ENCODE peak calls at places on chromosomes 11 and 22, in ten cellular contexts. One of them, this sample, is unnamed.

GRCh38 chr11:90113541-90113940 is 20.9 kb upstream of the NAALAD2 start:
- DNase-seq in skeletal muscle cell: no peak
- DNase-seq in RWPE1: no peak
- DNase-seq in mucosa of descending colon: no peak
- DNase-seq in activated CD8-positive, alpha-beta memory T cell treated with anti-CD3 and anti-CD28 coated beads, Interleukin-2, amount 10 ng/mL, durations not matched to agents 7 days and 5 days: no peak
- DNase-seq in T-helper 1 cell: no peak
- DNase-seq in GM06990: no peak
- DNase-seq in T-helper 2 cell: no peak
- DNase-seq in CD8-positive, alpha-beta memory T cell: no peak
- DNase-seq in pulmonary artery endothelial cell: no peak
- DNase-seq in this sample: no peak

GRCh38 chr11:60305906-60306619 is 21.0 kb upstream of the MS4A6E start:
- DNase-seq in skeletal muscle cell: no peak
- DNase-seq in RWPE1: peak
- DNase-seq in mucosa of descending colon: no peak
- DNase-seq in activated CD8-positive, alpha-beta memory T cell treated with anti-CD3 and anti-CD28 coated beads, Interleukin-2, amount 10 ng/mL, durations not matched to agents 7 days and 5 days: no peak
- DNase-seq in T-helper 1 cell: no peak
- DNase-seq in GM06990: no peak
- DNase-seq in T-helper 2 cell: no peak
- DNase-seq in CD8-positive, alpha-beta memory T cell: no peak
- DNase-seq in pulmonary artery endothelial cell: no peak
- DNase-seq in this sample: no peak

GRCh38 chr22:22228421-22228820 is 16.2 kb upstream of the VPREB1 start:
- DNase-seq in skeletal muscle cell: no peak
- DNase-seq in RWPE1: no peak
- DNase-seq in mucosa of descending colon: no peak
- DNase-seq in activated CD8-positive, alpha-beta memory T cell treated with anti-CD3 and anti-CD28 coated beads, Interleukin-2, amount 10 ng/mL, durations not matched to agents 7 days and 5 days: no peak
- DNase-seq in T-helper 1 cell: no peak
- DNase-seq in GM06990: no peak
- DNase-seq in T-helper 2 cell: no peak
- DNase-seq in CD8-positive, alpha-beta memory T cell: no peak
- DNase-seq in pulmonary artery endothelial cell: no peak
- DNase-seq in this sample: no peak

GRCh38 chr22:49212002-49212401 is 615.7 kb downstream of the BRD1 start:
- DNase-seq in skeletal muscle cell: no peak
- DNase-seq in RWPE1: no peak
- DNase-seq in mucosa of descending colon: no peak
- DNase-seq in activated CD8-positive, alpha-beta memory T cell treated with anti-CD3 and anti-CD28 coated beads, Interleukin-2, amount 10 ng/mL, durations not matched to agents 7 days and 5 days: peak
- DNase-seq in T-helper 1 cell: no peak
- DNase-seq in GM06990: no peak
- DNase-seq in T-helper 2 cell: no peak
- DNase-seq in CD8-positive, alpha-beta memory T cell: no peak
- DNase-seq in pulmonary artery endothelial cell: no peak
- DNase-seq in this sample: peak

GRCh38 chr22:20885557-20886323 is 26.9 kb downstream of the SNAP29 start:
- DNase-seq in skeletal muscle cell: peak
- DNase-seq in RWPE1: peak
- DNase-seq in mucosa of descending colon: peak
- DNase-seq in activated CD8-positive, alpha-beta memory T cell treated with anti-CD3 and anti-CD28 coated beads, Interleukin-2, amount 10 ng/mL, durations not matched to agents 7 days and 5 days: peak
- DNase-seq in T-helper 1 cell: peak
- DNase-seq in GM06990: peak
- DNase-seq in T-helper 2 cell: no peak
- DNase-seq in CD8-positive, alpha-beta memory T cell: peak
- DNase-seq in pulmonary artery endothelial cell: peak
- DNase-seq in this sample: peak

GRCh38 chr11:38252620-38253019 is 1654.6 kb upstream of the RAG2 start:
- DNase-seq in skeletal muscle cell: no peak
- DNase-seq in RWPE1: no peak
- DNase-seq in mucosa of descending colon: no peak
- DNase-seq in activated CD8-positive, alpha-beta memory T cell treated with anti-CD3 and anti-CD28 coated beads, Interleukin-2, amount 10 ng/mL, durations not matched to agents 7 days and 5 days: no peak
- DNase-seq in T-helper 1 cell: no peak
- DNase-seq in GM06990: no peak
- DNase-seq in T-helper 2 cell: no peak
- DNase-seq in CD8-positive, alpha-beta memory T cell: no peak
- DNase-seq in pulmonary artery endothelial cell: no peak
- DNase-seq in this sample: no peak

GRCh38 chr11:101717621-101718020 is 133.8 kb upstream of the TRPC6 start:
- DNase-seq in skeletal muscle cell: no peak
- DNase-seq in RWPE1: no peak
- DNase-seq in mucosa of descending colon: no peak
- DNase-seq in activated CD8-positive, alpha-beta memory T cell treated with anti-CD3 and anti-CD28 coated beads, Interleukin-2, amount 10 ng/mL, durations not matched to agents 7 days and 5 days: no peak
- DNase-seq in T-helper 1 cell: no peak
- DNase-seq in GM06990: no peak
- DNase-seq in T-helper 2 cell: no peak
- DNase-seq in CD8-positive, alpha-beta memory T cell: no peak
- DNase-seq in pulmonary artery endothelial cell: no peak
- DNase-seq in this sample: no peak

GRCh38 chr11:64250875-64251721 is at the start of gene PLCB3:
- DNase-seq in skeletal muscle cell: no peak
- DNase-seq in RWPE1: no peak
- DNase-seq in mucosa of descending colon: peak
- DNase-seq in activated CD8-positive, alpha-beta memory T cell treated with anti-CD3 and anti-CD28 coated beads, Interleukin-2, amount 10 ng/mL, durations not matched to agents 7 days and 5 days: peak
- DNase-seq in T-helper 1 cell: no peak
- DNase-seq in GM06990: peak
- DNase-seq in T-helper 2 cell: peak
- DNase-seq in CD8-positive, alpha-beta memory T cell: peak
- DNase-seq in pulmonary artery endothelial cell: no peak
- DNase-seq in this sample: no peak

GRCh38 chr11:11500744-11501487 is 120.9 kb downstream of the GALNT18 start:
- DNase-seq in skeletal muscle cell: no peak
- DNase-seq in RWPE1: no peak
- DNase-seq in mucosa of descending colon: no peak
- DNase-seq in activated CD8-positive, alpha-beta memory T cell treated with anti-CD3 and anti-CD28 coated beads, Interleukin-2, amount 10 ng/mL, durations not matched to agents 7 days and 5 days: no peak
- DNase-seq in T-helper 1 cell: no peak
- DNase-seq in GM06990: no peak
- DNase-seq in T-helper 2 cell: no peak
- DNase-seq in CD8-positive, alpha-beta memory T cell: no peak
- DNase-seq in pulmonary artery endothelial cell: no peak
- DNase-seq in this sample: no peak

GRCh38 chr11:131745405-131745804 is 375.0 kb downstream of the NTM start:
- DNase-seq in skeletal muscle cell: peak
- DNase-seq in RWPE1: no peak
- DNase-seq in mucosa of descending colon: no peak
- DNase-seq in activated CD8-positive, alpha-beta memory T cell treated with anti-CD3 and anti-CD28 coated beads, Interleukin-2, amount 10 ng/mL, durations not matched to agents 7 days and 5 days: no peak
- DNase-seq in T-helper 1 cell: no peak
- DNase-seq in GM06990: no peak
- DNase-seq in T-helper 2 cell: no peak
- DNase-seq in CD8-positive, alpha-beta memory T cell: no peak
- DNase-seq in pulmonary artery endothelial cell: peak
- DNase-seq in this sample: no peak

GRCh38 chr11:2837096-2837601 is 48.4 kb downstream of the CDKN1C start:
- DNase-seq in skeletal muscle cell: no peak
- DNase-seq in RWPE1: peak
- DNase-seq in mucosa of descending colon: peak
- DNase-seq in activated CD8-positive, alpha-beta memory T cell treated with anti-CD3 and anti-CD28 coated beads, Interleukin-2, amount 10 ng/mL, durations not matched to agents 7 days and 5 days: no peak
- DNase-seq in T-helper 1 cell: no peak
- DNase-seq in GM06990: no peak
- DNase-seq in T-helper 2 cell: no peak
- DNase-seq in CD8-positive, alpha-beta memory T cell: no peak
- DNase-seq in pulmonary artery endothelial cell: no peak
- DNase-seq in this sample: peak

GRCh38 chr11:109864161-109864661 is 229.0 kb upstream of the ZC3H12C start:
- DNase-seq in skeletal muscle cell: no peak
- DNase-seq in RWPE1: no peak
- DNase-seq in mucosa of descending colon: no peak
- DNase-seq in activated CD8-positive, alpha-beta memory T cell treated with anti-CD3 and anti-CD28 coated beads, Interleukin-2, amount 10 ng/mL, durations not matched to agents 7 days and 5 days: no peak
- DNase-seq in T-helper 1 cell: no peak
- DNase-seq in GM06990: peak
- DNase-seq in T-helper 2 cell: no peak
- DNase-seq in CD8-positive, alpha-beta memory T cell: no peak
- DNase-seq in pulmonary artery endothelial cell: no peak
- DNase-seq in this sample: no peak

GRCh38 chr22:43743131-43743530 is 69.0 kb downstream of the EFCAB6 start:
- DNase-seq in skeletal muscle cell: no peak
- DNase-seq in RWPE1: no peak
- DNase-seq in mucosa of descending colon: no peak
- DNase-seq in activated CD8-positive, alpha-beta memory T cell treated with anti-CD3 and anti-CD28 coated beads, Interleukin-2, amount 10 ng/mL, durations not matched to agents 7 days and 5 days: no peak
- DNase-seq in T-helper 1 cell: no peak
- DNase-seq in GM06990: no peak
- DNase-seq in T-helper 2 cell: no peak
- DNase-seq in CD8-positive, alpha-beta memory T cell: no peak
- DNase-seq in pulmonary artery endothelial cell: no peak
- DNase-seq in this sample: no peak

GRCh38 chr11:117883063-117883462 is 6.6 kb upstream of the FXYD6 start:
- DNase-seq in skeletal muscle cell: no peak
- DNase-seq in RWPE1: no peak
- DNase-seq in mucosa of descending colon: no peak
- DNase-seq in activated CD8-positive, alpha-beta memory T cell treated with anti-CD3 and anti-CD28 coated beads, Interleukin-2, amount 10 ng/mL, durations not matched to agents 7 days and 5 days: peak
- DNase-seq in T-helper 1 cell: no peak
- DNase-seq in GM06990: no peak
- DNase-seq in T-helper 2 cell: no peak
- DNase-seq in CD8-positive, alpha-beta memory T cell: no peak
- DNase-seq in pulmonary artery endothelial cell: no peak
- DNase-seq in this sample: no peak

GRCh38 chr11:105870521-105871113 is 151.4 kb downstream of the MSANTD4 start:
- DNase-seq in skeletal muscle cell: peak
- DNase-seq in RWPE1: no peak
- DNase-seq in mucosa of descending colon: no peak
- DNase-seq in activated CD8-positive, alpha-beta memory T cell treated with anti-CD3 and anti-CD28 coated beads, Interleukin-2, amount 10 ng/mL, durations not matched to agents 7 days and 5 days: no peak
- DNase-seq in T-helper 1 cell: no peak
- DNase-seq in GM06990: no peak
- DNase-seq in T-helper 2 cell: no peak
- DNase-seq in CD8-positive, alpha-beta memory T cell: no peak
- DNase-seq in pulmonary artery endothelial cell: no peak
- DNase-seq in this sample: no peak

GRCh38 chr22:38471237-38471636 is 3.3 kb downstream of the KDELR3 start:
- DNase-seq in skeletal muscle cell: no peak
- DNase-seq in RWPE1: no peak
- DNase-seq in mucosa of descending colon: no peak
- DNase-seq in activated CD8-positive, alpha-beta memory T cell treated with anti-CD3 and anti-CD28 coated beads, Interleukin-2, amount 10 ng/mL, durations not matched to agents 7 days and 5 days: no peak
- DNase-seq in T-helper 1 cell: no peak
- DNase-seq in GM06990: no peak
- DNase-seq in T-helper 2 cell: no peak
- DNase-seq in CD8-positive, alpha-beta memory T cell: no peak
- DNase-seq in pulmonary artery endothelial cell: no peak
- DNase-seq in this sample: no peak

GRCh38 chr11:127182586-127183203 is 182.1 kb upstream of the KIRREL3 start:
- DNase-seq in skeletal muscle cell: no peak
- DNase-seq in RWPE1: no peak
- DNase-seq in mucosa of descending colon: no peak
- DNase-seq in activated CD8-positive, alpha-beta memory T cell treated with anti-CD3 and anti-CD28 coated beads, Interleukin-2, amount 10 ng/mL, durations not matched to agents 7 days and 5 days: no peak
- DNase-seq in T-helper 1 cell: no peak
- DNase-seq in GM06990: no peak
- DNase-seq in T-helper 2 cell: no peak
- DNase-seq in CD8-positive, alpha-beta memory T cell: no peak
- DNase-seq in pulmonary artery endothelial cell: no peak
- DNase-seq in this sample: no peak

GRCh38 chr11:86193297-86194095 is 51.1 kb upstream of the EED start:
- DNase-seq in skeletal muscle cell: peak
- DNase-seq in RWPE1: peak
- DNase-seq in mucosa of descending colon: peak
- DNase-seq in activated CD8-positive, alpha-beta memory T cell treated with anti-CD3 and anti-CD28 coated beads, Interleukin-2, amount 10 ng/mL, durations not matched to agents 7 days and 5 days: peak
- DNase-seq in T-helper 1 cell: peak
- DNase-seq in GM06990: peak
- DNase-seq in T-helper 2 cell: no peak
- DNase-seq in CD8-positive, alpha-beta memory T cell: peak
- DNase-seq in pulmonary artery endothelial cell: peak
- DNase-seq in this sample: no peak

GRCh38 chr11:65132988-65133700 is 1.2 kb downstream of the SYVN1 start:
- DNase-seq in skeletal muscle cell: no peak
- DNase-seq in RWPE1: peak
- DNase-seq in mucosa of descending colon: peak
- DNase-seq in activated CD8-positive, alpha-beta memory T cell treated with anti-CD3 and anti-CD28 coated beads, Interleukin-2, amount 10 ng/mL, durations not matched to agents 7 days and 5 days: peak
- DNase-seq in T-helper 1 cell: peak
- DNase-seq in GM06990: peak
- DNase-seq in T-helper 2 cell: no peak
- DNase-seq in CD8-positive, alpha-beta memory T cell: peak
- DNase-seq in pulmonary artery endothelial cell: no peak
- DNase-seq in this sample: no peak

GRCh38 chr22:47570300-47570685 is 807.8 kb downstream of the TBC1D22A start:
- DNase-seq in skeletal muscle cell: no peak
- DNase-seq in RWPE1: no peak
- DNase-seq in mucosa of descending colon: no peak
- DNase-seq in activated CD8-positive, alpha-beta memory T cell treated with anti-CD3 and anti-CD28 coated beads, Interleukin-2, amount 10 ng/mL, durations not matched to agents 7 days and 5 days: no peak
- DNase-seq in T-helper 1 cell: no peak
- DNase-seq in GM06990: no peak
- DNase-seq in T-helper 2 cell: no peak
- DNase-seq in CD8-positive, alpha-beta memory T cell: no peak
- DNase-seq in pulmonary artery endothelial cell: no peak
- DNase-seq in this sample: peak

This sample was measured in tibial artery.